ENCODE peak calls at places on chromosomes 6 and 20, in nine cellular contexts. C, I, F, M, R, B, S, U and X are unnamed samples.
A peak's percentile ranks its signal among the peaks of the same experiment; 100 is the strongest.

GRCh38 chr6:111987295-111987694 is 66.6 kb upstream of the CCN6 start:
- DNase-seq in C (no peak), R (no peak), I (peak; percentile 50), F (peak; percentile 51), S (no peak), U (no peak), B (no peak), M (no peak), X (peak; percentile 54)

GRCh38 chr6:155142902-155143609 is 120.8 kb upstream of the CLDN20 start:
- DNase-seq in S (no peak), B (no peak), I (peak; percentile 33), F (peak; percentile 84), C (no peak), M (no peak), R (no peak), U (no peak), X (no peak)

GRCh38 chr20:18840248-18840645 is 26.7 kb downstream of the SCP2D1 start:
- DNase-seq in M (no peak), C (no peak), U (no peak), F (no peak), B (no peak), I (no peak), R (no peak), S (no peak), X (no peak)

GRCh38 chr6:169845426-169846285 is 94.2 kb downstream of the ERMARD start:
- DNase-seq in U (peak; percentile 51), M (no peak), I (no peak), B (no peak), C (no peak), F (no peak), S (no peak), R (no peak), X (no peak)

GRCh38 chr20:47784599-47785320 is 521 bp downstream of the SULF2 start:
- DNase-seq in F (peak; percentile 47), U (peak; percentile 79), B (no peak), I (peak; percentile 4), S (no peak), R (no peak), M (peak; percentile 80), C (no peak), X (peak; percentile 25)

GRCh38 chr20:7924692-7925091 is 15.6 kb downstream of the HAO1 start:
- DNase-seq in B (no peak), F (peak; percentile 93), M (no peak), R (no peak), S (no peak), U (no peak), I (peak; percentile 97), C (no peak), X (no peak)

GRCh38 chr6:154590770-154591169 is 80.3 kb upstream of the CNKSR3 start:
- DNase-seq in M (no peak), F (no peak), C (no peak), U (no peak), S (peak; percentile 83), I (no peak), R (no peak), B (no peak), X (peak; percentile 34)

GRCh38 chr20:24948939-24949679 is at the start of gene CST7:
- DNase-seq in I (no peak), S (peak; percentile 56), R (no peak), M (no peak), F (no peak), B (no peak), C (peak; percentile 33), U (peak; percentile 96), X (no peak)

DNA sequence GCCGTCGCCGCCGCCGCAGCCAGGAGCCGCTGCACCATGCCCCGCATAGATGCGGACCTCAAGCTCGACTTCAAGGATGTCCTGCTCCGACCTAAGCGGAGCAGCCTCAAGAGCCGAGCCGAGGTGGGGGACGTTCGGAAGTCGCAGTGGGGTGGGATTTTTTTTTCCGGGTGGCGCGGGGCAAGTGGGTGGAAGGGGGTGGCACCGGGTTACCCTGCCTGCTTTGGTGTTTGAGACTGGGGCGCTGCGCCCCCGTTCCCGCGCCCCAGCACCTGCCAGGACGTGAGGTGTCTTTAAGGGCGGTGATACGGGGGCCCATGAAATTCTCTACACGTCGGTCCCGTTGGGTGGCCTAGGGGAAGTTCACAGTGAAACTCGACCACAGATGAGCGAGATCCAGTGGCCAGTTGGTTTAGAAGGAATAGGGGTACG is 287 bp downstream of the GMPR start:
- DNase-seq in F (no peak), I (no peak), U (no peak), S (no peak), R (no peak), C (peak; percentile 37), B (no peak), M (no peak), X (no peak)
- TF ChIP-seq POLR2A in F (no peak), I (no peak), U (no peak), S (no peak), R (no peak), C (no peak), B (no peak), M (no peak), X (no peak)

GRCh38 chr6:11231108-11231463 is 1.4 kb downstream of the NEDD9 start:
- DNase-seq in U (no peak), I (no peak), M (no peak), C (no peak), B (no peak), F (no peak), R (no peak), S (no peak), X (no peak)

GRCh38 chr6:11227698-11228097 is 4.8 kb downstream of the NEDD9 start:
- DNase-seq in C (no peak), M (no peak), F (no peak), B (no peak), S (no peak), R (no peak), U (no peak), I (no peak), X (no peak)

GRCh38 chr6:11230158-11231107 is 2.0 kb downstream of the NEDD9 start:
- DNase-seq in M (no peak), S (no peak), C (no peak), U (no peak), F (peak; percentile 59), I (no peak), B (no peak), R (no peak), X (no peak)

GRCh38 chr6:11231564-11232176 is 798 bp downstream of the NEDD9 start:
- DNase-seq in R (no peak), I (no peak), B (no peak), M (peak; percentile 23), U (no peak), S (no peak), C (no peak), F (peak; percentile 73), X (no peak)

DNA sequence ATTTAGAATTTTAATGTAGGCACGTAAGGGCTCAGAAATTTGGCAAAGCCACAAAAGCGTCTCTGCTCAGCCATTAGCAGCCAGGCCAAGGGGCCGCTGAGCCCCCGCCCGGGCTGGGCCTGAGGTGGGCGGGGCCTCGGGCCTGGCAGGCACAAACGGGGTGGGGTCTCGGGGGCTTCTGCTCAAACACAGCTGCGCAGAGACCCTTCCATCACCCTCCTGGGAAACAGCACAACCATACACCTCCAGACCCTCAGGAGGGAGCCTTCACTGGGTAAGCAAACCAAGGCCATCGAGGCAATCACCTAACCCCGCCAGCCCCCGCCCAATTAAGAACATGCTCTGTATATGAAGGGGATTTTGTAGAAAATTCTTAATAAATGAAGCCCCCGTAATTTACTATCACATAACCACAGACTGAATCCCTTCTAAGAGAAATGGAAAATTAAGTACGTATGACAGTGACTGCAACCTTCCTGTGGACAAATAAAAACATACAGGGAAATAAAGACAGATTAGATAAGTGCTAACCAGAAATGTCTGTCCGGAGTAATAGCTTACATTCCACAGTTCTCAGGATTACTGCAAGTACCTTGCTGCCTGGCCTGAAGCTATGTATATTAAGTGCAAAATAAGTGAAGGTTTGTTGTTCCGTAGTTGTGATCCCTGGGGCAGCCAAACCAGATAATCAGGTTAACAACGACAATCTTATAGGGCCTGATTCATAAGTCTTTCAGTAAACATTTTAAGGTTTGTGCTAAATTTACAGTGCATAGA is 3.0 kb downstream of the NEDD9 start:
- DNase-seq in M (no peak), B (no peak), S (no peak), U (no peak), R (no peak), F (peak; percentile 32), I (no peak), C (peak; percentile 47), X (peak; percentile 69)
- TF ChIP-seq POLR2A in M (no peak), B (no peak), S (no peak), U (no peak), R (no peak), F (no peak), I (no peak), C (no peak), X (no peak)

GRCh38 chr6:87538510-87539260 is 51.1 kb downstream of the RARS2 start:
- DNase-seq in F (no peak), R (no peak), U (no peak), S (no peak), I (no peak), C (no peak), B (no peak), M (no peak), X (no peak)

GRCh38 chr6:87539554-87539953 is 50.2 kb downstream of the RARS2 start:
- DNase-seq in C (no peak), I (no peak), F (no peak), U (no peak), S (no peak), B (no peak), R (no peak), M (no peak), X (no peak)

GRCh38 chr6:87529221-87529620 is 56.4 kb downstream of the SLC35A1 start:
- DNase-seq in S (no peak), C (no peak), I (no peak), U (no peak), M (no peak), R (no peak), B (no peak), F (peak; percentile 69), X (no peak)

GRCh38 chr6:87534377-87535047 is 55.3 kb downstream of the RARS2 start:
- DNase-seq in F (no peak), C (no peak), B (no peak), R (no peak), M (no peak), I (no peak), S (no peak), U (no peak), X (no peak)
- TF ChIP-seq POLR2A in F (no peak), C (no peak), B (no peak), R (no peak), M (no peak), I (no peak), S (no peak), U (no peak), X (no peak)

DNA sequence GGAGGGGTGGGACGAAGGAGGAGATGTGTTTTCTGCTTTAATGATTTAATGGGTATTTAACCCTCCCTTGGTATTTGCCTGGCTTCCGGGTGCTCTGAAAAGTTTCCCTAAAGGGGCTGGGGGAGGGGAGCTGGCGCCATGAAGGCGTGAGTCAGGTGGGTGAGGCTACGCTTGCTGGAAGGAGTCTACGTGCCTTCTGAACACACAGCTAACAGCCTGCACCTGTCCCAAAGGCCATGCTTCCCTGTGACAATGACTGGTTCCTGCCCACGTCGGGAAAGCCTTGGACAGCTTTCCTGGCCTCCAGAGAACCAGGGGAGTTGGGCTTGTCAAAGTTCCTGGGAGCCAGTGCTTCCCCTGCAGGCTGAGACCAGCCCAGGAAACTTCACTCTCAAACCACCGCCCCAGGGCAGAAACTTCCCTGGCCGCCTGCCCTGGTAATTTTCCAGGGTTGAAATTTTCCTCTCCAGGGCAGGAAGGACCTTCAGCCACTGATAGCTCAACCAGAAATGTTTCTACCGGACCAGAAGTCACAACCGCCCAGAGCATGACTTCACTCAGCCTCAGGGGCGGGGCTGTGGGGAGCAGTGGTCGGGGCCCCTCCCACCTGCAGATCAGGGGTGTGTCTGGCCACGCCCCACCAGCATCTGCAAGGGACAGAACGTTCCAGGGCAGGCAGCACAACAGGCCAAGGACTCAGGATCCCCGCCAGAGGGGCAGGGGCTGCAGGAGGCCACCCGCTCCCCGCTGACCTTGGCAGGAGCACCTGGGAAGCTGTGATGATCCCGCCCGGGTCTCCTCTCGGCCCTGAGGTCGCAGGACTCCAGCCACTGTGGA is 18.6 kb upstream of the SLCO4A1 start:
- DNase-seq in I (peak; percentile 68), F (peak; percentile 93), R (peak; percentile 98), U (peak; percentile 99), S (peak; percentile 99), M (peak; percentile 98), B (peak; percentile 73), C (peak; percentile 98), X (peak; percentile 93)
- TF ChIP-seq POLR2A in I (no peak), F (peak; percentile 81), R (peak; percentile 65), U (peak; percentile 74), S (peak; percentile 73), M (peak; percentile 48), B (peak; percentile 30), C (no peak), X (peak; percentile 79)